ENCODE peak calls at places on chromosome 19, in nine cellular contexts. A, S, Q, M, N, T, F, Z and K are unnamed samples. For H3K4me1, the result is how much of the 10 kb centered on the place peaks cover.

GRCh38 chr19:681029-681626 is 4.9 kb downstream of the FSTL3 start:
- DNase-seq in A (no peak), S (no peak), Q (peak), M (no peak), N (no peak), T (no peak), F (peak), Z (peak), K (peak)

GRCh38 chr19:28466107-28467045 is 746.6 kb downstream of the UQCRFS1 start:
- DNase-seq in A (peak), S (no peak), Q (peak), M (peak), N (no peak), T (peak), F (peak), Z (peak), K (no peak)

GRCh38 chr19:9323919-9324583 is at the start of gene ZNF559:
- DNase-seq in A (peak), S (peak), Q (peak), M (peak), N (peak), T (peak), F (peak), Z (peak), K (peak)

GRCh38 chr19:32682317-32682716 is 6.7 kb downstream of the RGS9BP start:
- DNase-seq in A (no peak), S (no peak), Q (no peak), M (no peak), N (no peak), T (no peak), F (no peak), Z (no peak), K (no peak)

GRCh38 chr19:31346184-31346583 is 3.1 kb downstream of the TSHZ3 start:
- DNase-seq in A (no peak), S (no peak), Q (no peak), M (no peak), N (no peak), T (no peak), F (no peak), Z (no peak), K (no peak)

GRCh38 chr19:1980782-1981181 is 34.7 kb downstream of the BTBD2 start:
- DNase-seq in A (no peak), S (no peak), Q (no peak), M (no peak), N (no peak), T (no peak), F (no peak), Z (no peak), K (no peak)

GRCh38 chr19:29401712-29402421 is 123.9 kb upstream of the VSTM2B start:
- DNase-seq in A (no peak), S (no peak), Q (no peak), M (no peak), N (no peak), T (no peak), F (no peak), Z (no peak), K (no peak)

GRCh38 chr19:49921871-49922755 is 6.9 kb upstream of the ATF5 start:
- DNase-seq in A (no peak), S (no peak), Q (no peak), M (peak), N (no peak), T (peak), F (no peak), Z (no peak), K (no peak)

GRCh38 chr19:7869453-7869909 is 4.7 kb downstream of the PRR36 start:
- DNase-seq in A (peak), S (peak), Q (peak), M (peak), N (no peak), T (peak), F (peak), Z (peak), K (no peak)

GRCh38 chr19:17966497-17967257 is at the start of gene KCNN1:
- DNase-seq in A (no peak), S (no peak), Q (no peak), M (no peak), N (no peak), T (no peak), F (no peak), Z (no peak), K (no peak)

GRCh38 chr19:58379276-58379675 is 1.6 kb downstream of the ZNF837 start:
- DNase-seq in A (no peak), S (no peak), Q (no peak), M (no peak), N (no peak), T (no peak), F (no peak), Z (no peak), K (no peak)

GRCh38 chr19:3403489-3404323 is 37.3 kb downstream of the NFIC start:
- DNase-seq in A (peak), S (peak), Q (peak), M (peak), N (peak), T (peak), F (no peak), Z (peak), K (peak)

GRCh38 chr19:27754700-27755099 is 1458.3 kb downstream of the UQCRFS1 start:
- DNase-seq in A (no peak), S (no peak), Q (no peak), M (no peak), N (no peak), T (no peak), F (no peak), Z (no peak), K (peak)

GRCh38 chr19:3995619-3996018 is 10.4 kb upstream of the EEF2 start:
- DNase-seq in A (no peak), S (no peak), Q (no peak), M (peak), N (no peak), T (no peak), F (no peak), Z (no peak), K (no peak)

GRCh38 chr19:50414850-50415660 is 3.7 kb upstream of the SPIB start:
- DNase-seq in A (peak), S (peak), Q (peak), M (peak), N (no peak), T (peak), F (peak), Z (peak), K (no peak)

GRCh38 chr19:53916004-53916403 is 6.9 kb downstream of the CACNG7 start:
- DNase-seq in A (no peak), S (no peak), Q (no peak), M (no peak), N (no peak), T (no peak), F (no peak), Z (no peak), K (no peak)

GRCh38 chr19:16325161-16325527 is 518 bp downstream of the KLF2 start:
- DNase-seq in A (peak), S (no peak), Q (peak), M (no peak), N (no peak), T (no peak), F (no peak), Z (no peak), K (no peak)

GRCh38 chr19:30528919-30529318 is 156.7 kb downstream of the ZNF536 start:
- DNase-seq in A (no peak), S (no peak), Q (no peak), M (no peak), N (no peak), T (no peak), F (no peak), Z (no peak), K (no peak)

GRCh38 chr19:28864577-28865042 is 348.3 kb downstream of the UQCRFS1 start:
- DNase-seq in A (peak), S (no peak), Q (peak), M (no peak), N (no peak), T (no peak), F (no peak), Z (peak), K (no peak)

GRCh38 chr19:29807178-29807577 is 4.6 kb upstream of the CCNE1 start:
- DNase-seq in A (no peak), S (no peak), Q (no peak), M (no peak), N (no peak), T (no peak), F (no peak), Z (no peak), K (no peak)

GRCh38 chr19:29548483-29549085 is 22.8 kb downstream of the VSTM2B start:
- DNase-seq in A (peak), S (no peak), Q (no peak), M (no peak), N (no peak), T (no peak), F (no peak), Z (peak), K (no peak)

GRCh38 chr19:13181747-13182388 is 31.7 kb downstream of the IER2 start:
- DNase-seq in A (peak), S (peak), Q (peak), M (no peak), N (no peak), T (peak), F (peak), Z (peak), K (no peak)

GRCh38 chr19:29610574-29611271 is 4.6 kb downstream of the POP4 start:
- DNase-seq in A (peak), S (peak), Q (peak), M (peak), N (peak), T (peak), F (peak), Z (peak), K (peak)

GRCh38 chr19:6925801-6926751 is 38.7 kb downstream of the ADGRE1 start:
- DNase-seq in A (no peak), S (no peak), Q (no peak), M (peak), N (no peak), T (no peak), F (peak), Z (no peak), K (no peak)

GRCh38 chr19:41357746-41358145 is 4.0 kb upstream of the TGFB1 start:
- DNase-seq in A (no peak), S (no peak), Q (no peak), M (no peak), N (no peak), T (no peak), F (no peak), Z (no peak), K (no peak)

GRCh38 chr19:41354343-41354974 is 737 bp upstream of the TGFB1 start:
- DNase-seq in A (no peak), S (no peak), Q (peak), M (no peak), N (no peak), T (no peak), F (no peak), Z (no peak), K (no peak)

GRCh38 chr19:41355035-41355434 is 1.3 kb upstream of the TGFB1 start:
- DNase-seq in A (no peak), S (no peak), Q (no peak), M (no peak), N (no peak), T (no peak), F (no peak), Z (no peak), K (no peak)

GRCh38 chr19:41356984-41357739 is 3.4 kb upstream of the TGFB1 start:
- DNase-seq in A (no peak), S (no peak), Q (no peak), M (no peak), N (no peak), T (no peak), F (peak), Z (no peak), K (no peak)

DNA sequence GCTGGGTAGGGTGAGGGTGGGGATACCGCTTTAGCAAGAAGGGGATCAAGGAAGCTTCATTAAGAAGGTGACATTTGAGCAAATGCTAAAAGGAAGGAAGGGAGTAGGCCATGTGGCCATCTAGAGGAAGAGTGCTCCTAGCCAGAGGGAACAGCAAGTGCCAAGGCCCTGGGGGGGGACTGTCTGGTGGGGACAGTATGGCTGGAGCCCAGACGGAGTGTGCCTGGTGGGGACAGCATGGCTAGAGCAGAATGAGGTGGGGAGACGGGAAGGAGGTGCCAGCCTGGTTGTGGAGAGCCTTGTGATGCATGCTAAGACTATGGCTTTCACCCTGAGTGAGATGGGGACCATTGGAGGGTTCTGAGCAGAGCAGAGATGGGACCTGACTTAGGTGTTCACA is 2.1 kb upstream of the TGFB1 start:
- DNase-seq in A (no peak), S (no peak), Q (peak), M (no peak), N (no peak), T (no peak), F (no peak), Z (no peak), K (no peak)
- H3K4me1 ChIP-seq in A (under half), S (under half), Q (under half), M (under half), N (under half), T (under half), F (half or more), Z (under half), K (half or more)

GRCh38 chr19:38697641-38698071 is 46.6 kb downstream of the CAPN12 start:
- DNase-seq in A (no peak), S (no peak), Q (no peak), M (no peak), N (no peak), T (no peak), F (no peak), Z (no peak), K (no peak)
- H3K4me1 ChIP-seq in A (half or more), S (under half), Q (half or more), M (half or more), N (half or more), T (under half), F (under half), Z (half or more), K (half or more)

DNA sequence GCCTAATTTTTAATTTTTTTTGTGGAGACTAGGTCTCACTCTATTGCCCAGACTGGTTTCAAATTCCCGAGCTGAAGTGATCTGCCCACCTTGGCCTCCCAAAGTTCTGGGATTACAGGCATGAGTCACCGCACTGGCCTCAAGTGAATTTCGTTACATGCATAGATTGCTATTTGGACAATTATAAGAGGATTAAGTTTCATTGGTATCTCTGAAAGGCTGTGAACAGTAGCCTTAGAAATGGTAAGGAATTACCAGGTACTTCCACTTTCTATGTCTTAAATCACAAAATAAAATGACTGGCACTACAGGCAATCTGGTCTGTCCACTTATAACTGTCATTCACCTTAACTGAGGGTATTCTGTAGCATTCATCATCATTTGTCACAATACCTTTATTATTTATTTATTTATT is 2.9 kb upstream of the CCDC9 start:
- DNase-seq in A (no peak), S (no peak), Q (no peak), M (peak), N (no peak), T (peak), F (no peak), Z (no peak), K (no peak)
- H3K4me1 ChIP-seq in A (under half), S (under half), Q (under half), M (under half), N (under half), T (under half), F (under half), Z (under half), K (under half)

DNA sequence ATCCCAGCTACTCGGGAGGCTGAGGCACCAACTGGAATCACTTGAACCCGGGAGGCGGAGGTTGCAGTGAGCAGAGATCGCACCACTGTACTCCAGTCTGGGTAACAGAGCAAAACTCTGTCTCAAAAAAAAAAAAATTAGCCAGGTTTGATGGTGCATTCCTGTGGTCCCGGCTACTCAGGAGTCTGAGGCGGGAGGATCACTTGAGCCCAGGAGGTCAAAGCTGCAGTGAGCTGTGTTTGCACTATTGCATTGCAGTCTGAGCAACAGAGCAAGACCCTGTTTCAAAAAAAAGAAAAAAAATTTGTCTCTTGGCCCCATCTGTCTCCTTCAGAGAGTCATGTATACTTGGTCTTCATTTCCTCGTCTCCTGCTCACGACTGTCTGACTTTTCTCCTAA is 1.6 kb downstream of the CCDC97 start:
- DNase-seq in A (no peak), S (no peak), Q (no peak), M (no peak), N (no peak), T (no peak), F (no peak), Z (no peak), K (no peak)
- H3K4me1 ChIP-seq in A (under half), S (under half), Q (under half), M (under half), N (under half), T (under half), F (under half), Z (under half), K (under half)

GRCh38 chr19:40411958-40412499 is 1.1 kb downstream of the PRX start:
- DNase-seq in A (no peak), S (no peak), Q (no peak), M (no peak), N (no peak), T (no peak), F (no peak), Z (no peak), K (no peak)
- H3K4me1 ChIP-seq in A (half or more), S (under half), Q (under half), M (under half), N (under half), T (under half), F (under half), Z (under half), K (under half)

DNA sequence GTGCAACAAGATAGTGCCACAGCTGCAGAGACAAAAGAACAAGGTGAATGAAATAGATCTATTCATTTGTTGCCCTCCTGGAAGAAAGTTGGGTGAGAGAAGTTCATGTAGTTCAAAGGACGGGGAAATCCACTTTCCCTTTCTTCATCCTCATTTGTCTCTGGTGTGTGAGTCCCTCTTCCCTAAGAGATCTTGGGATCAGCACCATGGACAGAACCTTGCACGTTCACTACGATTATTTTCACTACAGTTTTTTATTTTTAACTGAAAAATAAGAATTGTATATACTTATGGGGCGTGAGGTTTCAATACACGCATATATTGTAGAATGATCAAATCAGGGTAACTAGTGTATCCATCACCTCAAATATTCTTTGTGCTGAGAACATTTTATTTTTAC is 29.2 kb downstream of the NLRP5 start:
- DNase-seq in A (no peak), S (no peak), Q (no peak), M (no peak), N (no peak), T (no peak), F (no peak), Z (no peak), K (no peak)
- H3K4me1 ChIP-seq in A (under half), S (under half), Q (under half), M (under half), N (under half), T (under half), F (under half), Z (under half), K (under half)

DNA sequence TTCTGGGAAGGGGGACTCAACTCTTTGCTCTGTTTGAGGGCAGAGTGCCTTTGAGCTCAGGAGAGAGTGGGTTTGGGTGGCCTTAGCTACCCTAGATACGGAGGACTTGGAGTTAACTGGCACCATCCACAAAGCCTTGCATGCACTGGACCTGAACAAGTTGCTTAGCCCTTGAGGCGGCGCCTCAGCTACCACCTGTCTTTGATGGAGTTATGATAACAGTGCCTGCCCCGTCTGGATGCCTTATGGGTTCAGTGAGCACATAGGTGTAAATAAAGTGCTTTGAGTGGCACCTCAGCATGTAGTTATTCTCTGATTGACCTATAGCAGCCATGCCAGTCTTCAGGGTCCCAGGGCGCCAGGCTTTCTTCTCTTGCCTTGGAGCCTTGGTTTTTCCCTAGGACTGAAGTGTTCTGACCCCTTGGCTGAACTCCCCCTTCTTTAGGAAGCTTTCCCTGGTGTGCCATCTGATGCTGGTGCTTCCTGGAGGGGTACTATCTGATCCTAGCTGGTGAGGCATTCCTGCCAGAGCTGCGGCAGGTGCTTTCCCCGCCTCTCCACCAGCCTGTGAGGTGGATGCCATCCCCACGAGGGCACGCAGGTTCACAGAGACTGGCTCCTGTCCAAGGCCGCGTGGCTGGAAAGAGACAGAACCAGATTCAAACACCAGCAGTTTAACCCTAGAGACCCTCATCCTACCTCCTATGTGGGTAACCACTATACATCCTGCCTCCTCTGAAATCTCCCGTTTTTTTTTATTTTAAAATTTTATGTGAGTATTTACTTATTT is 5.8 kb downstream of the BCKDHA start:
- DNase-seq in A (no peak), S (no peak), Q (no peak), M (no peak), N (no peak), T (no peak), F (no peak), Z (no peak), K (no peak)
- H3K4me1 ChIP-seq in A (half or more), S (under half), Q (half or more), M (under half), N (under half), T (under half), F (under half), Z (under half), K (under half)

DNA sequence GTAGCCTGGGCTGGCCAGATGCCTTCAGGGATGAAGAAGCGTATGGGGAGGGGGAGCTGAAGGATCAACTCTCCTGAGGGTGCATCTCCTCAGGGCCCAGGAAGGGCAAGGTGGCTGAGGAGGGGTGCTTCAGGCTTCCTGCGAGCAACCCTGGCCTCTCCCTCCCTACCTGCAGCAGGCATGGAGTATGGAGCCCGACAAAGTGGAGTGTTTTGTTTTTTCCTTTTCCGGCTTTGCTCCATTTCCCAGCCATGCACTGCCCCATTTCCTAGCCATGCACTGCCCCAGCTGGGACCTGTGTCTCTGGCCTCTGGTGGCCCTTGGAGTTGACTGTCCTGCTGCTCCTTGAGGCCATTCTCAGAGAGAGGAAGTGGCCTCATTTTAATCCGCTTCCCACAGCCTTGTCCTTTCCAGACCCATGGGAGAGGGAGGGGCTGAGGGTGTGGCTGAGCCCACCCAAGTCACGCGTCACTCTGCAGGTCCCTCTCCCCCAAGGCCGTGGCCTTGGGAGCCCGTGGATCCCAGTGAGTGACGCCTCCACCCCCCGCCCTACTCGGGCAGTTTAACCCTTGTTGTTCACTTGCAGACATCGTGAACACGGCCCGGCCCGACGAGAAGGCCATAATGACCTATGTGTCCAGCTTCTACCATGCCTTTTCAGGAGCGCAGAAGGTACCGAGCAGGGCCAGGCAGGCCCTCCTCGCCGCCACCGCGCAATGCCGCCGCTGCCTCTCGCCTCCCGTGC is 34.4 kb downstream of the CAPN12 start:
- DNase-seq in A (peak), S (no peak), Q (no peak), M (no peak), N (no peak), T (no peak), F (no peak), Z (no peak), K (no peak)
- H3K4me1 ChIP-seq in A (half or more), S (under half), Q (half or more), M (half or more), N (half or more), T (half or more), F (under half), Z (half or more), K (half or more)